ENCODE peak calls at places on chromosomes 2 and 18, in nine cellular contexts. T is adrenal gland, N is endodermal cell, M is left ventricle myocardium inferior, P is mammary epithelial cell, V is AG10803, A is neuronal stem cell, O is fibroblast of lung, B is A549. I is an unnamed sample.
A peak's percentile ranks its signal among the peaks of the same experiment; 100 is the strongest.

GRCh38 chr2:55109219-55109891 is 59.1 kb upstream of the RTN4 start:
- DNase-seq in N (no peak), O (peak; percentile 72), V (peak; percentile 49), P (no peak), B (peak; percentile 36), M (no peak), T (peak; percentile 33), A (no peak), I (no peak)

GRCh38 chr2:226638576-226638975 is 161.0 kb downstream of the IRS1 start:
- DNase-seq in B (no peak), O (peak; percentile 38), T (no peak), M (no peak), A (no peak), V (no peak), P (no peak), N (no peak), I (no peak)

GRCh38 chr2:202780514-202781021 is 91.0 kb downstream of the ICA1L start:
- DNase-seq in B (no peak), O (peak; percentile 89), M (no peak), A (no peak), P (peak; percentile 96), N (no peak), T (no peak), V (no peak), I (no peak)

GRCh38 chr2:153873062-153874048 is 1.6 kb downstream of the GALNT13 start:
- DNase-seq in N (peak; percentile 86), A (no peak), M (no peak), O (peak; percentile 0), P (no peak), T (no peak), V (no peak), B (no peak), I (no peak)

GRCh38 chr18:23883277-23883790 is 131.2 kb upstream of the TTC39C start:
- DNase-seq in B (no peak), O (no peak), V (peak; percentile 26), A (no peak), T (no peak), M (no peak), N (no peak), P (peak; percentile 85), I (peak; percentile 21)

GRCh38 chr18:14964002-14964401 is 216.0 kb downstream of the ANKRD30B start:
- DNase-seq in T (no peak), A (no peak), P (no peak), B (no peak), V (no peak), O (no peak), M (no peak), N (no peak), I (no peak)

GRCh38 chr2:176079851-176080539 is 3.8 kb downstream of the EVX2 start:
- DNase-seq in P (no peak), T (no peak), N (peak; percentile 95), B (peak; percentile 82), M (no peak), A (no peak), V (peak; percentile 52), O (peak; percentile 22), I (no peak)

GRCh38 chr2:134391751-134392160 is 137.9 kb downstream of the MGAT5 start:
- DNase-seq in M (no peak), A (no peak), P (peak; percentile 96), T (no peak), O (peak; percentile 61), V (no peak), N (no peak), B (no peak), I (no peak)

GRCh38 chr18:50091495-50092249 is 103.3 kb downstream of the MYO5B start:
- DNase-seq in A (no peak), N (no peak), P (no peak), T (no peak), V (no peak), B (no peak), O (peak; percentile 38), M (no peak), I (no peak)

GRCh38 chr2:85999131-85999831 is 106.4 kb downstream of the POLR1A start:
- DNase-seq in V (peak; percentile 54), M (no peak), A (no peak), T (no peak), N (no peak), P (no peak), B (no peak), O (no peak), I (no peak)

GRCh38 chr2:170276926-170277571 is 99.1 kb downstream of the MYO3B start:
- DNase-seq in T (no peak), M (no peak), N (peak; percentile 54), O (no peak), A (no peak), V (no peak), B (no peak), P (no peak), I (no peak)

GRCh38 chr2:40103163-40103562 is 324.1 kb upstream of the THUMPD2 start:
- DNase-seq in V (peak; percentile 95), N (no peak), M (no peak), O (peak; percentile 90), A (no peak), T (no peak), B (no peak), P (peak; percentile 70), I (no peak)

GRCh38 chr18:74819433-74820059 is 221.9 kb downstream of the ZNF407 start:
- DNase-seq in P (no peak), N (peak; percentile 91), T (no peak), O (no peak), V (no peak), M (no peak), A (peak; percentile 58), B (peak; percentile 15), I (no peak)

GRCh38 chr2:66324924-66325583 is 109.9 kb upstream of the MEIS1 start:
- DNase-seq in N (no peak), M (no peak), A (no peak), P (no peak), O (no peak), T (no peak), B (no peak), V (no peak), I (no peak)

GRCh38 chr2:174158003-174158402 is 90.3 kb downstream of the OLA1 start:
- DNase-seq in T (peak; percentile 21), O (no peak), V (peak; percentile 38), P (peak; percentile 27), N (peak; percentile 85), M (no peak), B (peak; percentile 66), A (peak; percentile 20), I (no peak)

DNA sequence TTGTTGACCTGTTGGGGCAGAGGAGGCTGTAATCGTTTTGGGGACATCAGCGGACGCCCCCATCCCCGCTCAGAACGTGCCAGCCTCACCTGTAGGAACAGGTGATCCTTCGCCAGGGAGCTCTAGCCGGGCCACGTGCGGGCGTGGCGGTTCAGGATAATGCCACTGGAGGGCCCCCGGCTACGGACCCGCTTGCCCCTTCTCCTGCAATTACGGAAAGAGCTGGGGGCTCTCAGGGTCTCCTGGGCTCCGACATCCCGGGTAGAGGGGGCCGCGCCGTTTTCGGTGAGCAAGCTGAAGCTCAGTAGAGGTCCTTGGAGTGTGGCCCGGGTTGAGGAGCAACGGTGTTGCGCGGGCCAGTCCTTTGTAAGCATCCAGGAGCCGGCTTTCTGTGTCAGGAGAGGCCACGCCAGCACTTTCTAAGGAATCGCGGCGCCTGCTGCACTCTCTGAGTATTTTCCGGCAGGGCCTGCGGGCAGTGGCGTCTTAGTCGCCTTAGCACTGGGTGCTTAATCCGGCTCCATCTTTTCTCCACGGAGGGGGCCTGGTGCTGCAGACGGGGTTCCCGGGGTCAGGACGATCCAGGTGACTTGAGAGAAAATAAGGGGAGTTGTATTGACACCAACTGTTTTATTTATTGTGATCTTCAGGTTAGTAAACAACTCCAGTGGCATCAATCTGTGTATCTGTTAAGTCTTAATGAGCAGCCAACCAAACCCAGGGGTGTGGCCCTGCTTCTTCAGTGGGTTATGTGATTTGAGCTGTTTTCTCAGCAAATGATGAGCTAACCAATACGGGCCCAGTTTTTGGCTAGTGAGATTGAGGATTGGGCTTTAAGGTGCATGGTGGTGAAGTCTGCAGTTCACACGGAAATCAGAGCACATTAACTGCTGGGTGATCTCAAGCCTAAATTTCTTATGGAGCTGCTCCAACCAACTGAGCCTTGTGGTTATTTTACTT is 1.9 kb downstream of the MTCL1 start:
- DNase-seq in A (no peak), O (peak; percentile 87), P (peak; percentile 62), V (peak; percentile 75), M (no peak), N (peak; percentile 89), T (no peak), B (no peak), I (no peak)
- H3K4me3 ChIP-seq in A (peak overlapping the region; percentile 70), O (peak overlapping the region; percentile 86), P (peak overlapping the region; percentile 65), V (peak overlapping the region; percentile 67), M (peak overlapping the region; percentile 74), N (peak overlapping the region; percentile 76), T (peak overlapping the region; percentile 83), B (peak overlapping the region; percentile 94), I (no peak overlapping the region)

GRCh38 chr2:9594361-9595063 is 36.3 kb downstream of the YWHAQ start:
- DNase-seq in T (peak; percentile 72), P (peak; percentile 94), M (no peak), B (peak; percentile 48), A (no peak), O (peak; percentile 97), N (no peak), V (peak; percentile 90), I (no peak)
- H3K4me3 ChIP-seq in T (no peak overlapping the region), P (no peak overlapping the region), M (no peak overlapping the region), B (no peak overlapping the region), A (no peak overlapping the region), O (no peak overlapping the region), N (no peak overlapping the region), V (no peak overlapping the region), I (no peak overlapping the region)

GRCh38 chr2:69307696-69308064 is 79.3 kb downstream of the GFPT1 start:
- DNase-seq in N (no peak), O (no peak), M (no peak), T (no peak), A (no peak), B (no peak), P (no peak), V (no peak), I (no peak)

GRCh38 chr2:69309336-69310048 is 77.5 kb downstream of the GFPT1 start:
- DNase-seq in T (no peak), O (peak; percentile 29), V (peak; percentile 80), B (no peak), N (peak; percentile 67), M (peak; percentile 31), A (no peak), P (no peak), I (no peak)

GRCh38 chr2:69311017-69311416 is 76.0 kb downstream of the GFPT1 start:
- DNase-seq in M (no peak), A (no peak), P (no peak), V (peak; percentile 60), O (no peak), T (no peak), N (no peak), B (no peak), I (no peak)

GRCh38 chr2:69308338-69308737 is 78.7 kb downstream of the GFPT1 start:
- DNase-seq in P (no peak), V (no peak), O (no peak), M (no peak), N (no peak), B (no peak), A (no peak), T (no peak), I (no peak)

GRCh38 chr2:69310267-69310666 is 76.8 kb downstream of the GFPT1 start:
- DNase-seq in P (no peak), N (no peak), A (no peak), O (no peak), B (no peak), M (no peak), V (no peak), T (no peak), I (no peak)
- H3K4me3 ChIP-seq in P (no peak overlapping the region), N (no peak overlapping the region), A (no peak overlapping the region), O (no peak overlapping the region), B (no peak overlapping the region), M (no peak overlapping the region), V (no peak overlapping the region), T (no peak overlapping the region), I (no peak overlapping the region)

GRCh38 chr2:120748741-120749140 is 13.1 kb downstream of the GLI2 start:
- DNase-seq in O (no peak), P (no peak), M (no peak), N (no peak), A (no peak), T (no peak), B (no peak), V (no peak), I (no peak)
- H3K4me3 ChIP-seq in O (no peak overlapping the region), P (no peak overlapping the region), M (no peak overlapping the region), N (no peak overlapping the region), A (no peak overlapping the region), T (no peak overlapping the region), B (no peak overlapping the region), V (no peak overlapping the region), I (no peak overlapping the region)

I was measured in LNCaP clone FGC.